ENCODE peak calls at places on chromosomes 2 and 18, in seven cellular contexts. J is caudate nucleus, K is RWPE1, R is D341Med, V is HAP-1, G is GM06990, S is OCI-LY7. P is an unnamed sample.

GRCh38 chr2:47127862-47128543 is 27.1 kb downstream of the STPG4 start:
- DNase-seq in J (no peak), K (no peak), R (no peak), V (no peak), G (no peak), S (no peak), P (peak; percentile 16)

GRCh38 chr2:238701066-238701906 is 146.6 kb upstream of the TWIST2 start:
- DNase-seq in J (no peak), K (no peak), R (no peak), V (no peak), G (no peak), S (no peak), P (no peak)

GRCh38 chr2:32436150-32436549 is 79.3 kb downstream of the BIRC6 start:
- DNase-seq in J (no peak), K (no peak), R (no peak), V (no peak), G (no peak), S (no peak), P (peak; percentile 34)

GRCh38 chr2:30871980-30872789 is 64.9 kb upstream of the CAPN13 start:
- DNase-seq in J (no peak), K (peak; percentile 58), R (no peak), V (peak; percentile 18), G (no peak), S (no peak), P (no peak)

GRCh38 chr2:150866431-150866830 is 379.0 kb upstream of the RND3 start:
- DNase-seq in J (no peak), K (no peak), R (no peak), V (no peak), G (no peak), S (no peak), P (no peak)

GRCh38 chr2:161486111-161486510 is 70.0 kb downstream of the TBR1 start:
- DNase-seq in J (no peak), K (no peak), R (no peak), V (no peak), G (no peak), S (no peak), P (no peak)

GRCh38 chr2:200089040-200089755 is 133.8 kb downstream of the MAIP1 start:
- DNase-seq in J (no peak), K (no peak), R (no peak), V (no peak), G (no peak), S (no peak), P (no peak)

GRCh38 chr2:13481201-13481600 is 764.5 kb downstream of the TRIB2 start:
- DNase-seq in J (no peak), K (no peak), R (no peak), V (no peak), G (no peak), S (no peak), P (no peak)

GRCh38 chr2:219661955-219662395 is 34.5 kb downstream of the SLC4A3 start:
- DNase-seq in J (no peak), K (no peak), R (no peak), V (no peak), G (no peak), S (no peak), P (no peak)

GRCh38 chr2:229888031-229888430 is 33.8 kb downstream of the TRIP12 start:
- DNase-seq in J (no peak), K (peak; percentile 37), R (no peak), V (no peak), G (no peak), S (no peak), P (no peak)

GRCh38 chr2:24768601-24769000 is 24.6 kb downstream of the PTRHD1 start:
- DNase-seq in J (no peak), K (no peak), R (no peak), V (no peak), G (no peak), S (no peak), P (no peak)

GRCh38 chr2:30358822-30359221 is 88.2 kb upstream of the LCLAT1 start:
- DNase-seq in J (no peak), K (no peak), R (no peak), V (no peak), G (no peak), S (no peak), P (no peak)

GRCh38 chr2:150587547-150588209 is 100.2 kb upstream of the RND3 start:
- DNase-seq in J (no peak), K (no peak), R (no peak), V (no peak), G (no peak), S (no peak), P (no peak)

GRCh38 chr2:41112228-41112627 is 660.3 kb upstream of the SLC8A1 start:
- DNase-seq in J (no peak), K (no peak), R (no peak), V (no peak), G (no peak), S (no peak), P (no peak)

GRCh38 chr2:148720501-148720998 is 76.0 kb downstream of the EPC2 start:
- DNase-seq in J (no peak), K (no peak), R (peak; percentile 63), V (no peak), G (no peak), S (no peak), P (no peak)

GRCh38 chr18:71666481-71666880 is 877.7 kb downstream of the CBLN2 start:
- DNase-seq in J (no peak), K (no peak), R (no peak), V (no peak), G (no peak), S (no peak), P (no peak)

GRCh38 chr2:23591111-23591510 is 206.1 kb downstream of the KLHL29 start:
- DNase-seq in J (no peak), K (no peak), R (no peak), V (no peak), G (no peak), S (no peak), P (no peak)

GRCh38 chr2:235864746-235865535 is 303.2 kb downstream of the GBX2 start:
- DNase-seq in J (no peak), K (no peak), R (no peak), V (peak; percentile 17), G (no peak), S (no peak), P (peak; percentile 79)

GRCh38 chr2:231357048-231357447 is 38.5 kb upstream of the B3GNT7 start:
- DNase-seq in J (no peak), K (no peak), R (no peak), V (no peak), G (no peak), S (no peak), P (no peak)

GRCh38 chr2:113277474-113278072 is 1.1 kb downstream of the PAX8 start:
- DNase-seq in J (no peak), K (no peak), R (peak; percentile 32), V (no peak), G (no peak), S (no peak), P (no peak)

GRCh38 chr2:26355038-26355995 is 8.7 kb upstream of the ADGRF3 start:
- DNase-seq in J (no peak), K (peak; percentile 86), R (no peak), V (no peak), G (no peak), S (no peak), P (peak; percentile 57)

GRCh38 chr2:100302585-100302892 is 19.8 kb downstream of the LONRF2 start:
- DNase-seq in J (no peak), K (no peak), R (no peak), V (no peak), G (no peak), S (no peak), P (no peak)

GRCh38 chr18:36872329-36872728 is 43.4 kb downstream of the KIAA1328 start:
- DNase-seq in J (no peak), K (no peak), R (no peak), V (no peak), G (no peak), S (no peak), P (no peak)

P was measured in NB4.